ENCODE peak calls at places on chromosomes 4 and X, in four cellular contexts. U is breast epithelium, O is SJSA1, C is Peyer's patch. K is an unnamed sample. For H3K4me1, the result is how much of the 10 kb centered on the place peaks cover.

GRCh38 chr4:23068287-23068686 is 375.6 kb downstream of the GBA3 start:
- DNase-seq in O (no peak), U (no peak), C (no peak), K (no peak)

GRCh38 chrX:147550217-147550616 is 361.5 kb upstream of the FMR1 start:
- DNase-seq in O (no peak), U (no peak), C (no peak), K (no peak)

GRCh38 chr4:119678761-119679160 is 50.2 kb upstream of the PDE5A start:
- DNase-seq in C (no peak), O (no peak), U (no peak), K (no peak)

GRCh38 chrX:119425050-119425449 is 25.9 kb downstream of the SLC25A43 start:
- DNase-seq in U (no peak), C (no peak), O (no peak), K (no peak)

GRCh38 chr4:8472689-8473197 is 32.2 kb downstream of the TRMT44 start:
- DNase-seq in C (no peak), O (peak), U (no peak), K (peak)

GRCh38 chrX:10579018-10579752 is 41.2 kb downstream of the MID1 start:
- DNase-seq in C (no peak), U (no peak), O (no peak), K (no peak)

GRCh38 chrX:73932522-73932921 is 369.5 kb downstream of the CHIC1 start:
- DNase-seq in C (no peak), U (no peak), O (no peak), K (no peak)

GRCh38 chr4:129429566-129430339 is 333.8 kb downstream of the C4orf33 start:
- DNase-seq in U (no peak), C (no peak), O (no peak), K (no peak)

GRCh38 chr4:53044651-53044960 is 182.5 kb downstream of the RASL11B start:
- DNase-seq in O (no peak), U (no peak), C (no peak), K (no peak)

GRCh38 chrX:114152130-114152529 is 431.8 kb upstream of the HTR2C start:
- DNase-seq in U (no peak), O (no peak), C (no peak), K (no peak)

GRCh38 chr4:183747931-183748664 is 89.0 kb downstream of the TRAPPC11 start:
- DNase-seq in U (no peak), O (no peak), C (no peak), K (no peak)

DNA sequence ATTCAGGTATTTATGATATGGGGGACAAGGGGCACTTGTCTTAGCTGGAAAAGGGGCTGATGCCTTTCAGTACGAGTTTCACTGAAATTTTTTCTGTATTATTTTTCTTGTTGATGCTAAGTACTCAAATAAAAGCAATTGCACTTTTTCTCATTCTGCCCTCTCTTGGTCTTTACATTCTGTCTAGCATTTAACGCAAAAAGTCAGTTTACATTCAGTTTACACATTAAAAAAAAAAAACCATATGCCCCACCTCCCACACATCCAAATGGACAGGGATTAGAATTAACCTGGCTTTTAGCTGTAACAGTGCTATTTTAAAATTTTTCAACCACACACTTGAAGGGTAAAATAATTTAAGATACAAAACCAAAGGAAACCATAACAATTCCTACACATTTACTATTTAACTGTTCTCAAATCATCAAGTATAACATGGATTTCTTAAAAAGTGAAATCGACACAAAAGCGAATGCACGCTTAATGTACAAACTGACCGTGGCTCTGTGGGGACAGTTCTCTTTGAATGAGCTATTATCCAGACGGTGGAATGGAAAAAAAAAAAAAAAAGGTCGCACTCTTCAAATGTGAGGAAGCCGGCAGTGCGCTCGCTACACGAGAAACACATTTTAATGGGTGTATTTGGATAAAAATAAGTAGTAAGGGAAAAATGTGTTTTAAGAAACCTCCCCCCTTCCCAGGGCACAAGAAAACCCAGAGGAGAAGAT is 1.4 kb downstream of the AMMECR1 start:
- DNase-seq in U (no peak), O (no peak), C (no peak), K (no peak)
- H3K27ac ChIP-seq in U (no peak), O (no peak), C (no peak), K (no peak)

DNA sequence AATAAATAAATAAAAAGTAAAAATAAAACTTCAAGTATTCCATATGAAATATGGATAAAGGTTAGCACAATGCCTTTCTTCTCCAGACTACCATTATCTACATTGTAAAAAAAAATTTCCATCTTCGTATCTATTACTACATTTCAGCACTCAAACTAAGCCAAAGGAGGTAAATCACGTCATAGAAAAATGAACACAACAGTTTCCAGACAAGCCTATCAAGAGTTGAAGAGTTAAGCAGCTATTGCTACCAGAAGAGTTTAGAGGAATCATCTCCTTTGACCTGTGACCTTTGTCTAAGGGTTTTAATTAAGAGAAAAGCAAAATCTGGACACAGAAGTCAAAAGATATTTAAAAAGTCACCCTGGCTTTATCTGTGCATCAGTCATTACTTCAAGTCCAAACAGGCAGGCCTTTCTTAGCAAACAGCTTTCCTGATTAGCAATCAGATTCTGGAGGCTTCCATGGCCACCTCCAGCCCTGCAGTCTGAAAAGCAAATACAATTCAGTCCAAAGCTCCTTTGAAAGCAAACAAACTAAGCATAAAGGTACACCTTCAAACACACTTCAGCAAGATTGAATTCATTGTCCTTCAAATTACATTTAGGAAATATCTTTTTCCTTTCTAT is 82.2 kb downstream of the APBB2 start:
- DNase-seq in O (no peak), C (no peak), U (no peak), K (no peak)
- H3K4me1 ChIP-seq in O (under half), C (under half), U (under half), K (half or more)

GRCh38 chr4:6916069-6916586 is 6.5 kb downstream of the TBC1D14 start:
- DNase-seq in O (no peak), C (no peak), U (no peak), K (no peak)
- H3K27ac ChIP-seq in O (no peak), C (peak), U (peak), K (no peak)

DNA sequence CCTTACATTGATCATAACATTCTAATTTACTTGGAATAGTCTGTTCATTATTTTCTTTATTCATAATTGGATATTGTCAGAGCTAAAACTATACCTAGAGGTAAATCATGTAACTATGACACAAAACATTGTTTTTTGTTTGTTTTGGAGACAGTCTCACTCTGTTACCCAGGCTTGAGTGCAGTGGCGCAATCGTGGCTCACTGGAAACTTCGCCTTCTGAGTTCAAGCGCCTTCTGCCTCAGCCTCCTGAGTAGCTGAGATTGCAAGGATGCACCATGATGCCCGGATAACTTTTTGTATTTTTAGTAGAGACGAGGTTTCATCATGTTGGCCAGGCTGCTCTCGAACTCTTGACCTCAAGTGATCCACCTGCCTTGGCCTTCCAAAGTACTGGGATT is 265.2 kb downstream of the FBXO8 start:
- DNase-seq in C (no peak), O (no peak), U (no peak), K (no peak)
- H3K4me1 ChIP-seq in C (under half), O (under half), U (under half), K (under half)

K was measured in tibial artery.